ENCODE peak calls at places on chromosome 11, in four cellular contexts. One of them, this sample, is unnamed.

GRCh38 chr11:102824541-102824940 is 18.9 kb downstream of the MMP3 start:
- DNase-seq in body of pancreas: no peak
- DNase-seq in neuronal stem cell: no peak
- DNase-seq in upper lobe of right lung: no peak
- DNase-seq in this sample: no peak

GRCh38 chr11:12673924-12674570 is at the start of gene TEAD1:
- DNase-seq in body of pancreas: peak; percentile 97
- DNase-seq in neuronal stem cell: peak; percentile 95
- DNase-seq in upper lobe of right lung: peak; percentile 97
- DNase-seq in this sample: peak; percentile 89

GRCh38 chr11:96012086-96012824 is 88.3 kb upstream of the MTMR2 start:
- DNase-seq in body of pancreas: peak; percentile 26
- DNase-seq in neuronal stem cell: peak; percentile 36
- DNase-seq in upper lobe of right lung: no peak
- DNase-seq in this sample: peak; percentile 95

GRCh38 chr11:64722141-64723050 is 601 bp downstream of the NRXN2 start:
- DNase-seq in body of pancreas: no peak
- DNase-seq in neuronal stem cell: no peak
- DNase-seq in upper lobe of right lung: peak; percentile 46
- DNase-seq in this sample: no peak

GRCh38 chr11:69299572-69299971 is 5.6 kb downstream of the MYEOV start:
- DNase-seq in body of pancreas: no peak
- DNase-seq in neuronal stem cell: no peak
- DNase-seq in upper lobe of right lung: peak; percentile 60
- DNase-seq in this sample: peak; percentile 23

GRCh38 chr11:71336176-71336995 is 84.0 kb upstream of the SHANK2 start:
- DNase-seq in body of pancreas: no peak
- DNase-seq in neuronal stem cell: no peak
- DNase-seq in upper lobe of right lung: peak; percentile 43
- DNase-seq in this sample: no peak

GRCh38 chr11:102666331-102666957 is 39.1 kb downstream of the MMP27 start:
- DNase-seq in body of pancreas: peak; percentile 24
- DNase-seq in neuronal stem cell: peak; percentile 30
- DNase-seq in upper lobe of right lung: no peak
- DNase-seq in this sample: peak; percentile 59

GRCh38 chr11:120424185-120424969 is 87.2 kb upstream of the GRIK4 start:
- DNase-seq in body of pancreas: no peak
- DNase-seq in neuronal stem cell: no peak
- DNase-seq in upper lobe of right lung: no peak
- DNase-seq in this sample: no peak

GRCh38 chr11:27740362-27741024 is 40.2 kb upstream of the BDNF start:
- DNase-seq in body of pancreas: no peak
- DNase-seq in neuronal stem cell: no peak
- DNase-seq in upper lobe of right lung: no peak
- DNase-seq in this sample: peak; percentile 36